ENCODE peak calls at places on chromosomes 3 and 15, in seven cellular contexts. One of them, this sample, is unnamed. For H3K36me3, the result is how much of the 10 kb centered on the place peaks cover.

GRCh38 chr3:37054370-37054769 is 61.1 kb downstream of the MLH1 start:
- DNase-seq in DND-41: no peak
- DNase-seq in naive thymus-derived CD4-positive, alpha-beta T cell: no peak
- DNase-seq in tibial nerve: no peak
- DNase-seq in tibial artery: no peak
- DNase-seq in left lung: no peak
- DNase-seq in IMR-90: peak
- DNase-seq in this sample: no peak

GRCh38 chr3:156359337-156359736 is 195.6 kb downstream of the SSR3 start:
- DNase-seq in tibial nerve: no peak
- DNase-seq in IMR-90: no peak
- DNase-seq in tibial artery: no peak
- DNase-seq in DND-41: no peak
- DNase-seq in naive thymus-derived CD4-positive, alpha-beta T cell: no peak
- DNase-seq in left lung: no peak
- DNase-seq in this sample: no peak

GRCh38 chr3:58471025-58471887 is 20.6 kb upstream of the KCTD6 start:
- DNase-seq in naive thymus-derived CD4-positive, alpha-beta T cell: no peak
- DNase-seq in IMR-90: peak
- DNase-seq in DND-41: no peak
- DNase-seq in left lung: peak
- DNase-seq in tibial nerve: no peak
- DNase-seq in tibial artery: no peak
- DNase-seq in this sample: no peak

GRCh38 chr3:158443632-158444031 is 127.4 kb upstream of the MLF1 start:
- DNase-seq in left lung: no peak
- DNase-seq in tibial nerve: no peak
- DNase-seq in IMR-90: no peak
- DNase-seq in naive thymus-derived CD4-positive, alpha-beta T cell: no peak
- DNase-seq in DND-41: no peak
- DNase-seq in tibial artery: no peak
- DNase-seq in this sample: no peak

GRCh38 chr3:67198374-67198773 is 200.3 kb downstream of the KBTBD8 start:
- DNase-seq in naive thymus-derived CD4-positive, alpha-beta T cell: no peak
- DNase-seq in tibial artery: no peak
- DNase-seq in IMR-90: no peak
- DNase-seq in left lung: no peak
- DNase-seq in DND-41: no peak
- DNase-seq in tibial nerve: no peak
- DNase-seq in this sample: no peak

GRCh38 chr15:36050899-36051298 is 504.9 kb upstream of the DPH6 start:
- DNase-seq in left lung: no peak
- DNase-seq in tibial artery: no peak
- DNase-seq in DND-41: no peak
- DNase-seq in IMR-90: no peak
- DNase-seq in naive thymus-derived CD4-positive, alpha-beta T cell: no peak
- DNase-seq in tibial nerve: no peak
- DNase-seq in this sample: no peak

GRCh38 chr15:70378126-70379031 is 280.7 kb upstream of the TLE3 start:
- DNase-seq in tibial artery: no peak
- DNase-seq in DND-41: no peak
- DNase-seq in IMR-90: no peak
- DNase-seq in tibial nerve: no peak
- DNase-seq in left lung: no peak
- DNase-seq in naive thymus-derived CD4-positive, alpha-beta T cell: no peak
- DNase-seq in this sample: no peak

GRCh38 chr15:51775967-51776816 is 24.8 kb downstream of the TMOD2 start:
- DNase-seq in DND-41: peak
- DNase-seq in tibial nerve: peak
- DNase-seq in left lung: no peak
- DNase-seq in naive thymus-derived CD4-positive, alpha-beta T cell: peak
- DNase-seq in tibial artery: no peak
- DNase-seq in IMR-90: peak
- DNase-seq in this sample: no peak

GRCh38 chr3:129526121-129526900 is 2.1 kb upstream of the RHO start:
- DNase-seq in left lung: no peak
- DNase-seq in DND-41: no peak
- DNase-seq in IMR-90: peak
- DNase-seq in tibial artery: no peak
- DNase-seq in naive thymus-derived CD4-positive, alpha-beta T cell: no peak
- DNase-seq in tibial nerve: no peak
- DNase-seq in this sample: no peak

GRCh38 chr3:124257332-124257864 is 265.5 kb upstream of the ROPN1 start:
- DNase-seq in DND-41: no peak
- DNase-seq in naive thymus-derived CD4-positive, alpha-beta T cell: no peak
- DNase-seq in IMR-90: no peak
- DNase-seq in tibial nerve: no peak
- DNase-seq in left lung: no peak
- DNase-seq in tibial artery: no peak
- DNase-seq in this sample: no peak

GRCh38 chr15:67370206-67370954 is 115.8 kb downstream of the IQCH start:
- DNase-seq in IMR-90: no peak
- DNase-seq in naive thymus-derived CD4-positive, alpha-beta T cell: no peak
- DNase-seq in DND-41: no peak
- DNase-seq in tibial nerve: no peak
- DNase-seq in left lung: no peak
- DNase-seq in tibial artery: no peak
- DNase-seq in this sample: no peak

GRCh38 chr3:71579934-71580318 is 3.6 kb downstream of the FOXP1 start:
- DNase-seq in tibial nerve: peak
- DNase-seq in tibial artery: no peak
- DNase-seq in naive thymus-derived CD4-positive, alpha-beta T cell: no peak
- DNase-seq in IMR-90: peak
- DNase-seq in DND-41: peak
- DNase-seq in left lung: no peak
- DNase-seq in this sample: no peak

GRCh38 chr15:28060005-28060404 is 39.1 kb downstream of the OCA2 start:
- DNase-seq in DND-41: no peak
- DNase-seq in left lung: no peak
- DNase-seq in IMR-90: no peak
- DNase-seq in naive thymus-derived CD4-positive, alpha-beta T cell: no peak
- DNase-seq in tibial artery: no peak
- DNase-seq in tibial nerve: no peak
- DNase-seq in this sample: no peak

GRCh38 chr3:43330981-43331380 is 44.6 kb downstream of the SNRK start:
- DNase-seq in naive thymus-derived CD4-positive, alpha-beta T cell: no peak
- DNase-seq in tibial nerve: no peak
- DNase-seq in left lung: no peak
- DNase-seq in IMR-90: peak
- DNase-seq in DND-41: no peak
- DNase-seq in tibial artery: no peak
- DNase-seq in this sample: no peak

GRCh38 chr3:37295925-37296324 is 121.5 kb upstream of the LRRFIP2 start:
- DNase-seq in DND-41: no peak
- DNase-seq in left lung: no peak
- DNase-seq in IMR-90: peak
- DNase-seq in tibial artery: no peak
- DNase-seq in naive thymus-derived CD4-positive, alpha-beta T cell: no peak
- DNase-seq in tibial nerve: no peak
- DNase-seq in this sample: no peak

DNA sequence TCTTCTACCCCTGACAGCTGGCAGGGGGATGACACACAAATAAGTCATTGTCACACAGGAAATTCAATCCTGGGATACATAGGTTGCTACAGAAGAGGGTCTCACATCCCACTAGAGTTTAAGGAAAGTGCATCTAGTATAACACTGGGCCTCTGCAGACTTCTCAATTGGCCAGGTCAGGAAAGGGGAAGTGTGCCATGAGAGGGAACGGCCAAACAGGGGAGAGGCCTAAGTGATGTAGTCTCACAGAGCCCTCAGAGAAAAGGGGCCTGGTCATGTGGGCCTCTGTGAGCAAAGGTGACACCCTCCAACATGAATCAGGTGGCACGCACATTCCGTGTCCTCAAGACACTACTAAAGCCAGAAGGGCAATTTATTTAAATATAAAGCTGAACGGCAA is 11.2 kb downstream of the ZXDC start:
- DNase-seq in tibial nerve: no peak
- DNase-seq in IMR-90: no peak
- DNase-seq in naive thymus-derived CD4-positive, alpha-beta T cell: no peak
- DNase-seq in tibial artery: no peak
- DNase-seq in DND-41: no peak
- DNase-seq in left lung: no peak
- DNase-seq in this sample: no peak
- H3K36me3 ChIP-seq in tibial nerve: half or more
- H3K36me3 ChIP-seq in IMR-90: half or more
- H3K36me3 ChIP-seq in naive thymus-derived CD4-positive, alpha-beta T cell: under half
- H3K36me3 ChIP-seq in tibial artery: half or more
- H3K36me3 ChIP-seq in DND-41: half or more
- H3K36me3 ChIP-seq in left lung: under half
- H3K36me3 ChIP-seq in this sample: half or more

GRCh38 chr3:48465237-48465530 is 18.6 kb downstream of the ATRIP start:
- DNase-seq in IMR-90: no peak
- DNase-seq in left lung: no peak
- DNase-seq in DND-41: no peak
- DNase-seq in tibial artery: no peak
- DNase-seq in tibial nerve: no peak
- DNase-seq in naive thymus-derived CD4-positive, alpha-beta T cell: no peak
- DNase-seq in this sample: no peak

GRCh38 chr3:48466386-48467109 is 20.0 kb downstream of the ATRIP start:
- DNase-seq in IMR-90: no peak
- DNase-seq in DND-41: peak
- DNase-seq in tibial artery: no peak
- DNase-seq in left lung: peak
- DNase-seq in naive thymus-derived CD4-positive, alpha-beta T cell: no peak
- DNase-seq in tibial nerve: no peak
- DNase-seq in this sample: peak

GRCh38 chr3:48465531-48466378 is 19.2 kb downstream of the ATRIP start:
- DNase-seq in naive thymus-derived CD4-positive, alpha-beta T cell: peak
- DNase-seq in IMR-90: peak
- DNase-seq in left lung: peak
- DNase-seq in tibial nerve: peak
- DNase-seq in DND-41: peak
- DNase-seq in tibial artery: peak
- DNase-seq in this sample: peak

GRCh38 chr3:48463703-48464102 is 17.2 kb downstream of the ATRIP start:
- DNase-seq in IMR-90: no peak
- DNase-seq in left lung: no peak
- DNase-seq in DND-41: no peak
- DNase-seq in tibial nerve: no peak
- DNase-seq in naive thymus-derived CD4-positive, alpha-beta T cell: no peak
- DNase-seq in tibial artery: no peak
- DNase-seq in this sample: no peak

GRCh38 chr3:48464713-48465221 is 18.2 kb downstream of the ATRIP start:
- DNase-seq in IMR-90: no peak
- DNase-seq in naive thymus-derived CD4-positive, alpha-beta T cell: no peak
- DNase-seq in tibial nerve: no peak
- DNase-seq in left lung: no peak
- DNase-seq in tibial artery: peak
- DNase-seq in DND-41: no peak
- DNase-seq in this sample: no peak
- H3K36me3 ChIP-seq in IMR-90: under half
- H3K36me3 ChIP-seq in naive thymus-derived CD4-positive, alpha-beta T cell: under half
- H3K36me3 ChIP-seq in tibial nerve: half or more
- H3K36me3 ChIP-seq in left lung: under half
- H3K36me3 ChIP-seq in tibial artery: half or more
- H3K36me3 ChIP-seq in DND-41: half or more
- H3K36me3 ChIP-seq in this sample: under half

GRCh38 chr3:16460886-16461285 is 52.6 kb downstream of the RFTN1 start:
- DNase-seq in naive thymus-derived CD4-positive, alpha-beta T cell: no peak
- DNase-seq in DND-41: no peak
- DNase-seq in left lung: no peak
- DNase-seq in tibial nerve: no peak
- DNase-seq in tibial artery: no peak
- DNase-seq in IMR-90: no peak
- DNase-seq in this sample: no peak

GRCh38 chr3:16455946-16456345 is 57.6 kb downstream of the RFTN1 start:
- DNase-seq in tibial nerve: no peak
- DNase-seq in IMR-90: no peak
- DNase-seq in DND-41: no peak
- DNase-seq in left lung: no peak
- DNase-seq in naive thymus-derived CD4-positive, alpha-beta T cell: no peak
- DNase-seq in tibial artery: no peak
- DNase-seq in this sample: no peak

GRCh38 chr3:16460273-16460672 is 53.2 kb downstream of the RFTN1 start:
- DNase-seq in IMR-90: no peak
- DNase-seq in left lung: no peak
- DNase-seq in tibial artery: no peak
- DNase-seq in tibial nerve: no peak
- DNase-seq in DND-41: no peak
- DNase-seq in naive thymus-derived CD4-positive, alpha-beta T cell: no peak
- DNase-seq in this sample: no peak

GRCh38 chr3:16455001-16455400 is 58.5 kb downstream of the RFTN1 start:
- DNase-seq in left lung: no peak
- DNase-seq in DND-41: no peak
- DNase-seq in naive thymus-derived CD4-positive, alpha-beta T cell: no peak
- DNase-seq in IMR-90: no peak
- DNase-seq in tibial nerve: peak
- DNase-seq in tibial artery: no peak
- DNase-seq in this sample: no peak

GRCh38 chr3:16456784-16457415 is 56.6 kb downstream of the RFTN1 start:
- DNase-seq in tibial artery: peak
- DNase-seq in tibial nerve: no peak
- DNase-seq in IMR-90: peak
- DNase-seq in DND-41: no peak
- DNase-seq in left lung: peak
- DNase-seq in naive thymus-derived CD4-positive, alpha-beta T cell: peak
- DNase-seq in this sample: no peak
- H3K36me3 ChIP-seq in tibial artery: under half
- H3K36me3 ChIP-seq in tibial nerve: under half
- H3K36me3 ChIP-seq in IMR-90: under half
- H3K36me3 ChIP-seq in DND-41: under half
- H3K36me3 ChIP-seq in left lung: under half
- H3K36me3 ChIP-seq in naive thymus-derived CD4-positive, alpha-beta T cell: under half
- H3K36me3 ChIP-seq in this sample: under half

GRCh38 chr15:43523646-43524045 is 6.2 kb downstream of the MAP1A start:
- DNase-seq in DND-41: no peak
- DNase-seq in naive thymus-derived CD4-positive, alpha-beta T cell: no peak
- DNase-seq in tibial artery: no peak
- DNase-seq in tibial nerve: no peak
- DNase-seq in IMR-90: no peak
- DNase-seq in left lung: no peak
- DNase-seq in this sample: no peak

GRCh38 chr15:43524254-43524847 is 6.9 kb downstream of the MAP1A start:
- DNase-seq in IMR-90: no peak
- DNase-seq in naive thymus-derived CD4-positive, alpha-beta T cell: no peak
- DNase-seq in left lung: no peak
- DNase-seq in tibial nerve: no peak
- DNase-seq in DND-41: no peak
- DNase-seq in tibial artery: no peak
- DNase-seq in this sample: no peak

GRCh38 chr15:43527016-43527801 is 9.8 kb downstream of the MAP1A start:
- DNase-seq in tibial artery: no peak
- DNase-seq in left lung: no peak
- DNase-seq in tibial nerve: no peak
- DNase-seq in DND-41: no peak
- DNase-seq in IMR-90: no peak
- DNase-seq in naive thymus-derived CD4-positive, alpha-beta T cell: no peak
- DNase-seq in this sample: no peak

GRCh38 chr15:43526261-43526930 is 9.0 kb downstream of the MAP1A start:
- DNase-seq in naive thymus-derived CD4-positive, alpha-beta T cell: no peak
- DNase-seq in tibial artery: no peak
- DNase-seq in tibial nerve: no peak
- DNase-seq in left lung: no peak
- DNase-seq in IMR-90: no peak
- DNase-seq in DND-41: no peak
- DNase-seq in this sample: no peak

DNA sequence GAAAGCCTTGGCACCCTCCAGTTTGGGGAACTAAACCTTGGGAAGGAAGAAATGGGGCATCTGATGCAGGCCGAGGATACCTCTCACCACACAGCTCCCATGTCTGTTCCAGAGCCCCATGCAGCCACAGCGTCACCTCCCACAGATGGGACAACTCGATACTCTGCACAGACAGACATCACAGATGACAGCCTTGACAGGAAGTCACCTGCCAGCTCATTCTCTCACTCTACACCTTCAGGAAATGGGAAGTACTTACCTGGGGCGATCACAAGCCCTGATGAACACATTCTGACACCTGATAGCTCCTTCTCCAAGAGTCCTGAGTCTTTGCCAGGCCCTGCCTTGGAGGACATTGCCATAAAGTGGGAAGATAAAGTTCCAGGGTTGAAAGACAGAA is 7.7 kb downstream of the MAP1A start:
- DNase-seq in tibial artery: no peak
- DNase-seq in naive thymus-derived CD4-positive, alpha-beta T cell: no peak
- DNase-seq in tibial nerve: no peak
- DNase-seq in left lung: no peak
- DNase-seq in IMR-90: no peak
- DNase-seq in DND-41: no peak
- DNase-seq in this sample: no peak
- H3K36me3 ChIP-seq in tibial artery: half or more
- H3K36me3 ChIP-seq in naive thymus-derived CD4-positive, alpha-beta T cell: under half
- H3K36me3 ChIP-seq in tibial nerve: half or more
- H3K36me3 ChIP-seq in left lung: under half
- H3K36me3 ChIP-seq in IMR-90: half or more
- H3K36me3 ChIP-seq in DND-41: half or more
- H3K36me3 ChIP-seq in this sample: under half